ENCODE peak calls at places on chromosomes 13 and 19, in five cellular contexts. Q is HepG2, H is H1, G is GM12878, Y is K562. S is an unnamed sample.

GRCh38 chr19:38721977-38722773 is 22.1 kb downstream of the CAPN12 start:
- DNase-seq in H (no peak), G (no peak), Y (no peak), Q (peak; percentile 96), S (no peak)

GRCh38 chr19:11237321-11237720 is 2.1 kb upstream of the ANGPTL8 start:
- DNase-seq in G (no peak), Y (no peak), Q (no peak), H (no peak), S (no peak)

GRCh38 chr13:113116206-113116800 is 6.3 kb upstream of the F10 start:
- DNase-seq in Y (no peak), H (peak; percentile 19), G (no peak), Q (no peak), S (no peak)

GRCh38 chr19:19305696-19306095 is 14.6 kb downstream of the SUGP1 start:
- DNase-seq in Y (no peak), G (no peak), H (no peak), Q (no peak), S (no peak)

GRCh38 chr19:30556230-30556711 is 184.1 kb downstream of the ZNF536 start:
- DNase-seq in Q (no peak), G (no peak), Y (no peak), H (no peak), S (peak; percentile 55)

GRCh38 chr19:13099073-13099999 is 3.3 kb downstream of the LYL1 start:
- DNase-seq in H (peak; percentile 74), G (no peak), Q (no peak), Y (peak; percentile 68), S (peak; percentile 87)

GRCh38 chr13:112670864-112671263 is 19.0 kb upstream of the ATP11A start:
- DNase-seq in Y (no peak), G (no peak), Q (no peak), H (no peak), S (no peak)

GRCh38 chr19:53907193-53907581 is 1.9 kb upstream of the CACNG7 start:
- DNase-seq in Y (no peak), Q (no peak), G (no peak), H (no peak), S (peak; percentile 55)

GRCh38 chr13:45500492-45501174 is 35.9 kb downstream of the COG3 start:
- DNase-seq in Y (no peak), Q (peak; percentile 50), G (no peak), H (no peak), S (no peak)

GRCh38 chr13:39226359-39226758 is 188.1 kb downstream of the NHLRC3 start:
- DNase-seq in Q (no peak), Y (no peak), H (no peak), G (no peak), S (peak; percentile 10)

GRCh38 chr13:28493740-28494536 is 990 bp downstream of the FLT1 start:
- DNase-seq in G (no peak), Y (no peak), H (peak; percentile 72), Q (no peak), S (peak; percentile 59)

GRCh38 chr13:45527699-45528462 is 63.1 kb downstream of the COG3 start:
- DNase-seq in Q (peak; percentile 77), Y (no peak), H (no peak), G (no peak), S (no peak)

GRCh38 chr19:52665047-52665446 is 26.9 kb upstream of the ZNF83 start:
- DNase-seq in G (no peak), Q (no peak), H (no peak), Y (peak; percentile 55), S (no peak)

GRCh38 chr13:43511260-43511970 is 275.4 kb downstream of the ENOX1 start:
- DNase-seq in Q (no peak), Y (no peak), H (no peak), G (no peak), S (no peak)
- H3K27ac ChIP-seq in Q (no peak overlapping the region), Y (no peak overlapping the region), H (no peak overlapping the region), G (no peak overlapping the region), S (no peak overlapping the region)

DNA sequence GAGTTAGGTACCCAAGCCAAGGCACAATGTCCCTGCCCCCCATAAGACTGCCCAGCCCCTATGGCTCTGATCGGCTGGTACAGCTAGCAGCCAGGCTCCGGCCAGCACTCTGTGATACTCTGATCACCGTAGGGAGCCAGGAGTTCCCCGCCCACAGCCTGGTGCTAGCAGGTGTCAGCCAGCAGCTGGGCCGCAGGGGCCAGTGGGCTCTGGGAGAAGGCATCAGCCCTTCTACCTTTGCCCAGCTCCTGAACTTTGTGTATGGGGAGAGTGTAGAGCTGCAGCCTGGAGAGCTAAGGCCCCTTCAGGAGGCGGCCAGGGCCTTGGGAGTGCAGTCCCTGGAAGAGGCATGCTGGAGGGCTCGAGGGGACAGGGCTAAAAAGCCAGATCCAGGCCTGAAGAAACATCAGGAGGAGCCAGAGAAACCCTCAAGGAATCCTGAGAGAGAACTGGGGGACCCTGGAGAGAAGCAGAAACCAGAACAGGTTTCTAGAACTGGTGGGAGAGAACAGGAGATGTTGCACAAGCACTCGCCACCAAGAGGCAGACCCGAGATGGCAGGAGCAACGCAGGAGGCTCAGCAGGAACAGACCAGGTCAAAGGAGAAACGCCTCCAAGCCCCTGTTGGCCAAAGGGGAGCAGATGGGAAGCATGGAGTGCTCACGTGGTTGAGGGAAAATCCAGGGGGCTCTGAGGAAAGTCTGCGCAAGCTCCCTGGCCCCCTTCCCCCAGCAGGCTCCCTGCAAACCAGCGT is 3.0 kb upstream of the KMT2B start:
- DNase-seq in G (no peak), H (no peak), Y (no peak), Q (peak; percentile 33), S (peak; percentile 68)
- TF ChIP-seq CREB1 in G (no peak), H (no peak), Y (no peak), Q (no peak), S (no peak)

DNA sequence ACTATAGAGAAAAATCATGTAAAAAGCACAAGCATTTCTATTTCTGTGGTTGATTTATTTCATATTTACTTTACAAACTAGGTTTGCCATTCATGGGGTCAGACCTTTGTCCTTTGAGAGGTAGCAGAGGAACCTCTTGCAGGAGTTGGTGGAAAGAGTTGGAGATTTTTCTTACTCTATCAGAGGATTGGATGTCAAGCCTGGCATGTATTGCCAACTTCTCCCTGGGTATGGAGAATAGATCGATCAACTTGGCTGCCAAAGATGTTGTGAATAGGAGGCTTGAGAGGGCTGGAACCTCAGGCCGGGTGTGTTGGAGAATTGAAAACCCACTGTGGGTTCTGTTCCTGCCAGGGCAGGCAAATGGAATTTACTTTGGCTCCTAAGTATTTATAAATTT is 81.2 kb downstream of the WDFY2 start:
- DNase-seq in Q (no peak), Y (no peak), G (no peak), H (no peak), S (no peak)
- H3K27ac ChIP-seq in Q (peak overlapping the region; percentile 24), Y (no peak overlapping the region), G (no peak overlapping the region), H (no peak overlapping the region), S (no peak overlapping the region)

DNA sequence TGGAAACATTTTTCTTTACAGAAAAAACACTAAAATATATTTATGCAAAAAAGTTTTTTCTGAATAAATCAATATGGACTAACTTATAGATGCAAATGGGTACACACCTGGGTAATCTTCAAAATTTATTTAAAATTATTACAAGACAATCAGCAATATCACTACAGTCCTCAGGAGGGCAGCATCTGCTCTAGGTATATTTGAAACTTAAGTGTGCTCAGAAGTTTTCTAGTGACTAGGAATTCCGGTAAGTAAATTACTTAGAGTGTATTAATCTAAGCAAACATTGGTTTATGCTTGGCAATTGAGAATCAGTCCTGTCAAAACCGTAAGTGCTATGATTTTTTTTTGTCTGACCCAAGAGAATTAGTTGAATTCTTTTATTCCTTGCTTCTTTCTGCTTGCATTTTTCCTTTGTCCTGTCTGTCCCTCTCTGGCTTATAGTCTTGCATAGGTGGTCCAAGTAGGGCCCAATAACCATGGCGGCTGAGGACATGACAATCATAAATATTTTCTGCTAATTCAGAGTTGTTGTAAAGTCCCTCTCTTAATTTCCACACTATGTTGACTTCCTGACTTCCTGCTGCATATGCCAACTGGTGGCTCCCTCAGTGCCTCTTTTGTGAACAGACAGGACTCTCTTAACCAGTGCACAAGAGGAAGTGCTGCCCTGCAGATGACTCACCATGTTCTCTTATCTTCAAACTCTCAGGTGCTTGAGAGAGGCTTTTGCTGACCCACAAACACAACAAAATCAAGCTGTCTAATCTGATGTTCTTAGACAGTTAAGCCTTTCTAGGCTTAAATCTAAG is 82.2 kb downstream of the SLAIN1 start:
- DNase-seq in H (no peak), Y (peak; percentile 4), G (peak; percentile 24), Q (peak; percentile 26), S (peak; percentile 76)
- TF ChIP-seq CREB1 in H (no peak), Y (no peak), G (no peak), Q (no peak), S (no peak)

DNA sequence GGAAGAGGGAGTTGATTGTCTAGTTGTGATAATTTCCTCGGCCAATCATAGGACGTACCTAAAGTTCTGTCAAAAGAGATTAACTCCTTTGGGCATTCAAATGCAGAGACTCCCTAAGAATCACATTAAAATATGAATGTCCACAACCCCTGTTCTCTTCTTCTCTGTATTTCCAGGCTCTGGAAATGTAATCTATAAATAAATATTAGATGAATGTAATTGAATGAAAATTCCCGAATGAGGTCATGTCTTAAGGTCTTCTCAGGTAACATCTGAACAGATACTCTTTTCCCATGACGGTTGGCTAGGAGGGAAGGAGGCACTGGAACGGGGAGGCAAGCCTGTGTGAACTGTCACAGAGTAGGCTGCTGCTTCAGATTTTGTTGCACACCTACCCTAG is 145.2 kb downstream of the OXGR1 start:
- DNase-seq in G (no peak), Q (no peak), H (no peak), Y (no peak), S (no peak)
- H3K27ac ChIP-seq in G (no peak overlapping the region), Q (no peak overlapping the region), H (no peak overlapping the region), Y (no peak overlapping the region), S (no peak overlapping the region)

GRCh38 chr13:22196777-22197176 is 525.9 kb downstream of the FGF9 start:
- DNase-seq in H (no peak), Y (no peak), G (no peak), Q (no peak), S (peak; percentile 18)

GRCh38 chr13:22193070-22193469 is 522.2 kb downstream of the FGF9 start:
- DNase-seq in Y (no peak), Q (no peak), H (no peak), G (no peak), S (no peak)

GRCh38 chr13:22198001-22198400 is 527.1 kb downstream of the FGF9 start:
- DNase-seq in H (no peak), G (no peak), Y (no peak), Q (no peak), S (no peak)

GRCh38 chr13:22195726-22196125 is 524.9 kb downstream of the FGF9 start:
- DNase-seq in H (no peak), G (no peak), Q (no peak), Y (no peak), S (no peak)

DNA sequence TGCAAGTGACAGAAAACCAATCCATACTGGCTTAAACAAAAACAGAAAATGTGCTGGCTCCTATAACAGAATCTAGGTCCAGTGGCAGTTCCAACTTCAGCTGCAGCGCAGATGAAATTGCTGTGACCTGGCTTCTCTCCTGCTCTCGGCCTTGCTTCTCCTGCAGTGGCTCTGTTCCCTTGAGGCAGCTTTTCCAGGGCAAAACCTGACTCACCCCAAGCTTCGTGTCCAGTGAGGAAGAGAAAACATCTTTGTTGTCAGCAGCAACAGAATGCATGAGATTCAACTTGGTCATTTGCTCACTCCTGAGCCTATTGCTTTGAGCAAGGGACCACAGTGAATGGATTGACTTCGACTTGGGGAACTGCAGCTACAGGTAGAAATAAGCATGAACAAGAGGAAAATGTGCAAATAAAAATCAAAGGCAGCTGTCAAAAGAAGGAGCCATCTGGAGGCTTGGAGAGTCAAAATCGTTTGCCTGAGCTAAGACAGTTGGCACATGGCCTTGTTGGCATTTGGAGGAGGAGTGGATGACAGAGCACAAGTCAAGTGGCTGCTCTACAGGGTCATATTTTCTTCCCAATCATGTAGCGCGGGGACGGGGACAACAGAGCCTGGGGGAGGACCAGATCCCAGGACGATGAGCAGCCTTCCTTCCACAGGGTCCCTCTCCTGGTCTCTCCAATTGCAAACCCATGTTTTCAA is 523.4 kb downstream of the FGF9 start:
- DNase-seq in H (no peak), G (no peak), Y (no peak), Q (no peak), S (no peak)
- TF ChIP-seq CREB1 in H (no peak), G (no peak), Y (no peak), Q (no peak), S (no peak)

S was measured in GM23338.